ENCODE peak calls at places on chromosomes 4 and X, in four cellular contexts. T is K562, Y is A549, P is GM12878. D is an unnamed sample.

GRCh38 chr4:152073738-152074137 is 312.9 kb upstream of the GATB start:
- DNase-seq in T (no peak), Y (no peak), P (no peak), D (no peak)

GRCh38 chrX:2370436-2370835 is 130.3 kb downstream of the DHRSX start:
- DNase-seq in T (no peak), Y (no peak), P (no peak), D (no peak)

GRCh38 chr4:145546556-145546955 is 64.9 kb downstream of the SMAD1 start:
- DNase-seq in T (no peak), Y (no peak), P (no peak), D (no peak)

GRCh38 chr4:78720994-78721677 is 55.0 kb upstream of the BMP2K start:
- DNase-seq in T (peak; percentile 30), Y (no peak), P (no peak), D (no peak)

GRCh38 chrX:1686642-1687041 is 71.8 kb downstream of the ASMT start:
- DNase-seq in T (no peak), Y (no peak), P (no peak), D (no peak)

GRCh38 chr4:94545296-94545695 is 93.6 kb downstream of the PDLIM5 start:
- DNase-seq in T (no peak), Y (no peak), P (no peak), D (no peak)

GRCh38 chr4:86816463-86817107 is 32.6 kb downstream of the SLC10A6 start:
- DNase-seq in T (no peak), Y (no peak), P (no peak), D (peak; percentile 21)

GRCh38 chrX:119604778-119605177 is 1.4 kb downstream of the NKRF start:
- DNase-seq in T (no peak), Y (no peak), P (no peak), D (no peak)

GRCh38 chr4:150579591-150580234 is 2.2 kb upstream of the MAB21L2 start:
- DNase-seq in T (no peak), Y (no peak), P (no peak), D (peak; percentile 57)

GRCh38 chr4:1199556-1200331 is 27.4 kb upstream of the SPON2 start:
- DNase-seq in T (no peak), Y (no peak), P (no peak), D (peak; percentile 23)

GRCh38 chr4:141339386-141339785 is 118.7 kb downstream of the ZNF330 start:
- DNase-seq in T (no peak), Y (no peak), P (no peak), D (no peak)
- TF ChIP-seq RCOR1 in T (no peak), Y (no peak), P (no peak), D (no peak)

GRCh38 chr4:52592287-52592686 is 66.8 kb downstream of the USP46 start:
- DNase-seq in T (no peak), Y (no peak), P (no peak), D (no peak)

GRCh38 chr4:52585379-52585778 is 73.7 kb downstream of the USP46 start:
- DNase-seq in T (no peak), Y (no peak), P (no peak), D (no peak)

GRCh38 chr4:52588771-52589591 is 70.1 kb downstream of the USP46 start:
- DNase-seq in T (no peak), Y (no peak), P (no peak), D (no peak)

GRCh38 chr4:52586069-52586468 is 73.0 kb downstream of the USP46 start:
- DNase-seq in T (no peak), Y (no peak), P (no peak), D (no peak)

GRCh38 chr4:52588097-52588496 is 71.0 kb downstream of the USP46 start:
- DNase-seq in T (peak; percentile 40), Y (no peak), P (no peak), D (peak; percentile 56)
- TF ChIP-seq RAD21 in T (peak; percentile 56), Y (peak; percentile 18), P (peak; percentile 68), D (peak; percentile 60)

DNA sequence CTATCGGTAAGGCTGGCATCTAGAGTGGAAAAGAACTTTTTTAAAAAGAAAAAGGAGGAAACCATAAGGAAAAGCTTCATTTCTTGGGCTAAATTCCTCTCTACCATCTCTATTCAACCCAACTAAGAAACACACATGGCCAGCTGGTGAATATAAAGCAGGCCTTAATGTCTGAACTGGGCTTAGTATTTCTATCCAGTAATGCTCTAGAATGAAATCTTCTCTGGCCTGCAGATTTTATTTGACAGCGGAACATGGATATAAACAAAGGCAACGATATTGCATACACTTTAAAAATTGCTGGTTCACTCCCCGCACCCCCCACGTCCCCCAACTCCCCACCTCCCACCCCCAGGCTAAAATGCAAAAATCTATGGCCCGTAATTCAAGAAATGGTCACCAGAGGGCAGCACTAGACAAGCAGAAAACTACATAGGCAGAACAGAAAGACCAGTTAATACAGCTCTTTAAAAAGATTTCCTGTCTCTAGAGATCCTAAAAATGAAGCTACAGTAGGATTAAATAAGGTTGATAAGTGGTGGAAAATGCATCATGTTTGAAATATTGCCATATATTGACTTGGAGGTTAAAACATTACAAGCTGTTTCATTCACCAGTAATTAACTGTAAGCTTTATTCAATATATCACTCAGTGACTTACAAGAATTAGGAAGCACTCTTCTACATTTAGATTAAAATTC is 155.2 kb upstream of the GALNT7 start:
- DNase-seq in T (peak; percentile 62), Y (peak; percentile 42), P (peak; percentile 9), D (peak; percentile 58)
- TF ChIP-seq CHD2 in T (no peak), Y (no peak), P (no peak), D (no peak)

DNA sequence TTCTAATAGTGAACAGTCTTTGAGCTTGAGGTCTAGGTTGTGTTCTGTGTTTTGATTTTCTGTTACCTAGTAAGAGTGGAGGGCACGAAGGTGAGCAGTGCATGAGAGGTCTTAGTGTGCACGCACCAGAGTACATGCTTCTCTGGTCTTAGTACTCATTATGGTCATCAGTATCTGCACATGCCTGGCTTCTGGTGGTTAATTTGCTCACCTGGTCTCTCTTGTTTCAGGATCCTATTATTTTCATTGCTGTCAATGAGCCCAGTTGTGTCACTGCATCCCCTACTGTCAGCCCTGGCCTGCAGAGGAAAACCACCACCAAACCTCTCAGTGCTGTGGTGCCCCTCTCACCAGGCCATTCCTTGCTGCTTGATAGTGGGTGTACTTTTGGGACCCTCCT is 54.8 kb downstream of the NSUN7 start:
- DNase-seq in T (no peak), Y (no peak), P (no peak), D (no peak)
- TF ChIP-seq RCOR1 in T (no peak), Y (no peak), P (no peak), D (no peak)

GRCh38 chrX:20471483-20471882 is 204.8 kb upstream of the RPS6KA3 start:
- DNase-seq in T (no peak), Y (no peak), P (no peak), D (no peak)
- TF ChIP-seq RAD21 in T (no peak), Y (no peak), P (no peak), D (no peak)

DNA sequence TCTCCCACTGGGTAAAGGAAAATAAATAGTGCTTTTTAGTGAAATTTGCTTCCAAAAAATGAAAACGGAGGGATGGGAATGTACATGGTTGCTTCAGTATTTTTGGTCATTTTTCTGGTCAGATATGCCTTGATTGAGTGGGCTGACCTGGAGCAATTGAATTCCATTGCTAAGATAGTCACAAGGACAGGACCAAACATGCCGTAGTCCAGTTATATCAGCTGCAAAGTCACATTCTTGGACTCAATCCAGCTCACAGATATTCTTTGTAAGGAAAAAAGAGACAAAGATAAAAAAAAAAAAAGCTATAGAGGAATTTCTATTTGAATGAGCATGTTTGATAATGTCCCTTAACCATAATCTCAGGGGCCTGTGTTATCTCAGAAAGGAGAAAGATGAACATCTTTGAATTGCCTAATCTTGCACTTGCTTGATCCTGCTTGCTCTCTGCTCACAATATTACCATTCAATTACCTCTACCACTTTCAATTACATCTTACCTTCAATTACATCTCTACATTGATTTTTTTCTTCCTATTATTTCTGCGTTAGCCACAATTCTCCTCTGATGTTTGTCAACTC is 75.4 kb upstream of the PACRGL start:
- DNase-seq in T (no peak), Y (no peak), P (no peak), D (no peak)
- TF ChIP-seq CHD2 in T (no peak), Y (no peak), P (no peak), D (no peak)

GRCh38 chr4:2287594-2287915 is 25.6 kb upstream of the MXD4 start:
- DNase-seq in T (no peak), Y (no peak), P (no peak), D (no peak)
- TF ChIP-seq RCOR1 in T (no peak), Y (no peak), P (no peak), D (no peak)

GRCh38 chrX:18984381-18985185 is 669 bp upstream of the PHKA2 start:
- DNase-seq in T (peak; percentile 89), Y (peak; percentile 81), P (peak; percentile 23), D (peak; percentile 91)

GRCh38 chrX:18981124-18981807 is 2.6 kb downstream of the PHKA2 start:
- DNase-seq in T (no peak), Y (no peak), P (no peak), D (no peak)

GRCh38 chrX:18985186-18985435 is 1.2 kb upstream of the PHKA2 start:
- DNase-seq in T (peak; percentile 8), Y (peak; percentile 10), P (peak; percentile 15), D (no peak)

DNA sequence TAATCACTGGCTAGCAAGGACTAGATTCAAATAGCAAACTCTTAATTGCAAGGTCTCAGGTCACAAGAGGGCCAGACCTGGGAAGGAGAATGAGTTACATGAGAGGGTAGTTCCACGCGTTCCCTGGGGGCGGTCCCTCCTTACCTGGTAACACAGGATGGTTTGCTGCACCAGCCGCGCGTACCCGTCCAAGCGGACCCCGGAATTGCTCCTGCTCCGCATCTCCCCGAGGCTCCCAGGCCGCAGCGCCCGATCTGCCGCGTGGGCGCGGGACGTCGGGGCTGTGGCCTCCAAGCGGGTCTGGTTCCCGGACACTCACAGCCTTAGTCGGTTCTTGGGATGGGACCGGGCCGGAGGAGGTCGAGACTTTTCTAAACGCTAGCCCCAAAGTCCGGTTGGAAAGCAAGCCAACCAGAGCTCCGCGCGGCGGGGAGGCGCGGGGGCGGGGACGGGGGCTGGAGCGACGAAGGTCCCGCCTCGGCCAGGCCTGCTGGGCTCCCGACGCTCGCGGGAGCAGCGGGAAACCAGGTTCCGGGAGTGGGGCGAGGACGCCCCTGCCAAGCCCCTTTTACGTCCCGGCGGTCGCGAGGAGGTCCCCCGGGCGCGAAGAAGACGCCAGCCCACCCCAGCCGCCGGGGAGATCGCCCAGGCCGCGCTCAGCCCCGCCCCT is at the start of gene PHKA2:
- DNase-seq in T (peak; percentile 70), Y (peak; percentile 40), P (no peak), D (peak; percentile 83)
- TF ChIP-seq RAD21 in T (no peak), Y (no peak), P (no peak), D (no peak)

GRCh38 chr4:40194602-40195161 is 2.1 kb upstream of the RHOH start:
- DNase-seq in T (no peak), Y (no peak), P (no peak), D (peak; percentile 23)
- TF ChIP-seq CHD2 in T (no peak), Y (no peak), P (no peak), D (no peak)

D was measured in SK-N-SH.